ENCODE peak calls at places on chromosomes 16 and 17, in ten cellular contexts. S, H, C, T, E, V, L, Q, D and W are unnamed samples.
A peak's percentile ranks its signal among the peaks of the same experiment; 100 is the strongest.

GRCh38 chr16:9053006-9053601 is 38.3 kb upstream of the HAPSTR1 start:
- DNase-seq in S (peak; percentile 50), H (peak; percentile 52), C (no peak), T (peak; percentile 76), E (peak; percentile 86), V (peak; percentile 74), L (no peak), Q (peak; percentile 49), D (peak; percentile 75), W (peak; percentile 40)

GRCh38 chr17:76867578-76868175 is 527 bp upstream of the MGAT5B start:
- DNase-seq in S (no peak), H (no peak), C (no peak), T (no peak), E (no peak), V (no peak), L (no peak), Q (no peak), D (peak; percentile 60), W (no peak)

GRCh38 chr16:15857779-15858560 is 1.1 kb upstream of the MYH11 start:
- DNase-seq in S (no peak), H (peak; percentile 47), C (peak; percentile 5), T (peak; percentile 62), E (peak; percentile 73), V (no peak), L (peak; percentile 68), Q (peak; percentile 49), D (peak; percentile 50), W (peak; percentile 37)

GRCh38 chr16:89686520-89687091 is at the start of gene CDK10:
- DNase-seq in S (peak; percentile 60), H (peak; percentile 91), C (peak; percentile 83), T (peak; percentile 95), E (peak; percentile 99), V (peak; percentile 84), L (peak; percentile 77), Q (peak; percentile 94), D (peak; percentile 76), W (peak; percentile 88)

GRCh38 chr16:21584817-21585216 is 14.6 kb upstream of the METTL9 start:
- DNase-seq in S (no peak), H (no peak), C (no peak), T (no peak), E (no peak), V (no peak), L (no peak), Q (no peak), D (no peak), W (no peak)

GRCh38 chr17:71409137-71409536 is 711.7 kb upstream of the SOX9 start:
- DNase-seq in S (no peak), H (no peak), C (no peak), T (no peak), E (no peak), V (no peak), L (no peak), Q (no peak), D (no peak), W (no peak)

GRCh38 chr17:78819402-78819801 is 21.2 kb downstream of the USP36 start:
- DNase-seq in S (no peak), H (no peak), C (no peak), T (no peak), E (no peak), V (no peak), L (no peak), Q (no peak), D (no peak), W (no peak)

GRCh38 chr17:2262146-2262587 is 41.4 kb downstream of the SMG6 start:
- DNase-seq in S (no peak), H (no peak), C (no peak), T (no peak), E (no peak), V (no peak), L (no peak), Q (no peak), D (peak; percentile 87), W (no peak)

DNA sequence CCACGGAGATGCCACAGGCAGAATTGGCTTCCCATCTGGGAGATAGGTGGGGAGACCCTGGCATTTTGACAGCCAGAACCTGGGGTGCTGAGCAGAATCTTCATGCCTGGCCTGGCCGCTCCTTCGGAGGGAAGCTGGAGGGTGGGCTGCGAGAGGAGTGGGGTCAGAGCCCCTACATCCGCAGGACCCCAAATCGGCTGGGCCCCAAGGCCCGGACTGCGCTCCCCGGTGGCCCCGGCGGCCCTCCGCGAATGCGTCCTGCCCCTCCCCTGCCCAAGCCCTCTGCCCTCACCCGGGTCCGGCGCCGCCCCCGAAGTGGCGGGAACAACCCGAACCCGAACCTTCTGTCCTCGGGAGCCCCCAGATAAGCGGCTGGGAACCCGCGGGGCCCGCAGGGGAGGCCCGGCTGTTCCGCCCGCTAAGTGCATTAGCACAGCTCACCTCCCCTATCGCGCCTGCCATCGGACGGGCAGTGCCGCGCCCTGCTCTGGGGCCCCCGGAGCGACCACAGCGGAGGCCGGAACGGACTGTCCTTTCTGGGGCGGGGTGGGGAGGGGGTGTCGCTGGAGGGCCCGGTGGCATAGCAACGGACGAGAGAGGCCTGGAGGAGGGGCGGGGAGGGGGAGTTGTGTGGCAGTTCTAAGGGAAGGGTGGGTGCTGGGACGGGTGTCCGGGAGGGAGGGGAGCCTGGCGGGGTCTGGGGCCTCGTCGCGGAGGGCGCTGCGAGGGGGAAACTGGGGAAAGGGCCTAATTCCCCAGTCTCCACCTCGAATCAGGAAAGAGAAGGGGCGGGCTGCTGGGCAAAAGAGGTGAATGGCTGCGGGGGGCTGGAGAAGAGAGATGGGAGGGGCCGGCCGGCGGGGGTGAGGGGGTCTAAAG is 752 bp upstream of the PNMT start:
- DNase-seq in S (no peak), H (peak; percentile 57), C (no peak), T (peak; percentile 91), E (peak; percentile 74), V (no peak), L (no peak), Q (peak; percentile 49), D (no peak), W (no peak)
- H3K4me1 ChIP-seq in S (peaks cover 73% of the 10 kb centered on the region), H (peaks cover 66% of the 10 kb centered on the region), C (peaks cover 59% of the 10 kb centered on the region), T (peaks cover 19% of the 10 kb centered on the region), E (peaks cover 41% of the 10 kb centered on the region), V (peaks cover 22% of the 10 kb centered on the region), L (peaks cover 16% of the 10 kb centered on the region), Q (peaks cover 58% of the 10 kb centered on the region), D (peaks cover 7% of the 10 kb centered on the region), W (peaks cover 4% of the 10 kb centered on the region)

GRCh38 chr17:19647697-19648474 is 665 bp upstream of the ALDH3A2 start:
- DNase-seq in S (peak; percentile 56), H (peak; percentile 71), C (peak; percentile 64), T (peak; percentile 88), E (peak; percentile 82), V (peak; percentile 23), L (peak; percentile 56), Q (peak; percentile 65), D (peak; percentile 54), W (peak; percentile 78)

GRCh38 chr17:19651461-19652238 is 3.1 kb downstream of the ALDH3A2 start:
- DNase-seq in S (no peak), H (no peak), C (no peak), T (no peak), E (no peak), V (no peak), L (no peak), Q (no peak), D (no peak), W (no peak)

GRCh38 chr17:19646788-19647696 is 1.5 kb upstream of the ALDH3A2 start:
- DNase-seq in S (no peak), H (no peak), C (no peak), T (peak; percentile 91), E (peak; percentile 46), V (peak; percentile 52), L (no peak), Q (no peak), D (no peak), W (no peak)

GRCh38 chr17:19650826-19651225 is 2.3 kb downstream of the ALDH3A2 start:
- DNase-seq in S (no peak), H (no peak), C (no peak), T (no peak), E (no peak), V (no peak), L (no peak), Q (no peak), D (peak; percentile 59), W (no peak)

DNA sequence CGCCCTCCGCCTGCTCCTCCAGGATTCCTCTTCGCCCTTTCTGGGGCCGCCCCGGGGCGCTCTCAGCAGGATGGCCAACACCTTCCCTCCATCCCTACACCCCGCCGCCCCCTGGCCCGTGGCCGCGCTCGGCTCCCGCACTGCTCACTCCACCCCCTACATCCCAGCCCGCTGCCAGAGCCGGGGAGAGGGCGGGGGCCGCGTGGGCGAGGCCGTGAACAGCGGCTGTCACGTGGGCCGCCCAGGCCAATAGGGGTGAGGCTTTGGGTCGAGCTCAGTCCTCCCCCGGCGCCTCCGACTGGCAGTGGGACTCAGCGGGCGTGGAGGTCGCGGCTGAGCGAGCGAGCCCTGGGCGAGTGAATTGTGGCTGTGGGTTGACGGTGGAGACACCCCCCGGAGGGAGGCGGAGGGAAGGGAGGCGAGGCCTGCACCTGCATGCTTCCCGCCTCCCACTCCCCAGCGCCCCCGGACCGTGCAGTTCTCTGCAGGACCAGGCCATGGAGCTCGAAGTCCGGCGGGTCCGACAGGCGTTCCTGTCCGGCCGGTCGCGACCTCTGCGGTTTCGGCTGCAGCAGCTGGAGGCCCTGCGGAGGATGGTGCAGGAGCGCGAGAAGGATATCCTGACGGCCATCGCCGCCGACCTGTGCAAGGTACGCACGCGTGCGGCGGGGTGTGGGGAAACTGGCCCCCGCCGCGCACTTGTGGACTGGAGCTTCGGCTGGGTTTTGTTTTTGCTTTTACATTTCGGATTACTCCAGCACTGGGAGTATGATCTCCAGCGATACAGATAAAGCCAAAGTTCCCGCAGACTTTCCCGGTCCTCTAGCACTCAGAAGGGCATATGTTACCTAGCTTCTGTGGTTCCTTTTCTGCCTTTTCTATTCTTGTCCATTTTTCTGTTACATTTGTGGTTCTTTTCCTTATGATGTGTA is at the start of gene ALDH3A2:
- DNase-seq in S (peak; percentile 92), H (peak; percentile 98), C (peak; percentile 95), T (peak; percentile 99), E (peak; percentile 94), V (peak; percentile 85), L (peak; percentile 96), Q (peak; percentile 97), D (peak; percentile 79), W (peak; percentile 97)
- TF ChIP-seq POLR2A in S (peak; percentile 91), H (peak; percentile 98), C (peak; percentile 93), T (peak; percentile 92), E (no peak), V (peak; percentile 77), L (peak; percentile 96), Q (peak; percentile 91), D (peak; percentile 52), W (peak; percentile 95)

GRCh38 chr16:72991645-72992044 is 56.3 kb downstream of the ZFHX3 start:
- DNase-seq in S (no peak), H (no peak), C (no peak), T (no peak), E (no peak), V (no peak), L (no peak), Q (no peak), D (no peak), W (no peak)

GRCh38 chr16:72997141-72997542 is 50.8 kb downstream of the ZFHX3 start:
- DNase-seq in S (peak; percentile 46), H (no peak), C (peak; percentile 57), T (no peak), E (no peak), V (no peak), L (peak; percentile 41), Q (no peak), D (peak; percentile 18), W (no peak)

GRCh38 chr16:72996291-72997062 is 51.5 kb downstream of the ZFHX3 start:
- DNase-seq in S (no peak), H (no peak), C (no peak), T (no peak), E (no peak), V (no peak), L (no peak), Q (peak; percentile 44), D (no peak), W (no peak)

GRCh38 chr16:72992142-72992601 is 55.8 kb downstream of the ZFHX3 start:
- DNase-seq in S (no peak), H (no peak), C (no peak), T (no peak), E (peak; percentile 53), V (no peak), L (no peak), Q (no peak), D (no peak), W (no peak)

GRCh38 chr16:72995151-72995881 is 52.6 kb downstream of the ZFHX3 start:
- DNase-seq in S (no peak), H (no peak), C (no peak), T (no peak), E (peak; percentile 87), V (no peak), L (no peak), Q (peak; percentile 34), D (no peak), W (no peak)
- H3K4me1 ChIP-seq in S (peaks cover 99% of the 10 kb centered on the region), H (peaks cover 47% of the 10 kb centered on the region), C (peaks cover 29% of the 10 kb centered on the region), T (peaks cover 8% of the 10 kb centered on the region), E (peaks cover 2% of the 10 kb centered on the region), V (peaks cover 7% of the 10 kb centered on the region), L (no peaks in the 10 kb centered on the region), Q (peaks cover 53% of the 10 kb centered on the region), D (peaks cover 15% of the 10 kb centered on the region), W (peaks cover 2% of the 10 kb centered on the region)

GRCh38 chr16:70380919-70381603 is 34.4 kb downstream of the DDX19A start:
- DNase-seq in S (peak; percentile 98), H (peak; percentile 97), C (peak; percentile 92), T (peak; percentile 99), E (peak; percentile 94), V (peak; percentile 93), L (peak; percentile 98), Q (peak; percentile 98), D (peak; percentile 96), W (peak; percentile 96)
- TF ChIP-seq POLR2A in S (no peak), H (peak; percentile 71), C (no peak), T (no peak), E (peak; percentile 91), V (peak; percentile 92), L (peak; percentile 12), Q (peak; percentile 87), D (peak; percentile 88), W (peak; percentile 42)